ENCODE peak calls at places on chromosome 6, in eight cellular contexts. M is HepG2, L is PC-3, S is adipocyte, X is mesendoderm, K is fibroblast of lung, I is neuronal stem cell, H is DND-41. C is an unnamed sample.

GRCh38 chr6:47075741-47076421 is 33.7 kb upstream of the ADGRF1 start:
- DNase-seq in M (peak), K (peak), L (no peak), X (no peak), H (no peak), S (no peak), I (no peak), C (no peak)

GRCh38 chr6:84763397-84764331 is 734 bp downstream of the TBX18 start:
- DNase-seq in M (no peak), I (no peak), S (peak), H (no peak), L (no peak), K (peak), X (peak), C (no peak)

GRCh38 chr6:78533426-78533825 is 333.9 kb upstream of the IRAK1BP1 start:
- DNase-seq in K (no peak), H (no peak), S (no peak), M (no peak), L (no peak), X (no peak), I (no peak), C (no peak)

GRCh38 chr6:148943451-148943850 is 196.6 kb downstream of the UST start:
- DNase-seq in H (no peak), M (no peak), S (peak), X (no peak), K (no peak), L (no peak), I (no peak), C (no peak)

GRCh38 chr6:34155471-34156300 is 9.8 kb upstream of the GRM4 start:
- DNase-seq in M (no peak), I (no peak), S (no peak), H (no peak), L (no peak), X (no peak), K (no peak), C (no peak)

GRCh38 chr6:75084872-75085381 is 120.9 kb downstream of the COL12A1 start:
- DNase-seq in I (peak), M (peak), X (peak), H (no peak), S (no peak), L (no peak), K (peak), C (no peak)

GRCh38 chr6:66949191-66949661 is 1242.2 kb upstream of the EYS start:
- DNase-seq in I (no peak), L (no peak), M (no peak), H (no peak), S (no peak), X (no peak), K (no peak), C (no peak)

GRCh38 chr6:142285235-142286087 is 16.3 kb upstream of the ADGRG6 start:
- DNase-seq in I (no peak), S (no peak), L (no peak), H (no peak), M (peak), X (no peak), K (no peak), C (no peak)

GRCh38 chr6:44664716-44665115 is 277.2 kb downstream of the CDC5L start:
- DNase-seq in H (no peak), S (peak), X (peak), M (no peak), L (no peak), I (no peak), K (no peak), C (no peak)

GRCh38 chr6:102300350-102300749 is 906.8 kb downstream of the GRIK2 start:
- DNase-seq in I (no peak), K (no peak), L (peak), H (no peak), S (no peak), M (no peak), X (no peak), C (no peak)

GRCh38 chr6:157036245-157036681 is 259.1 kb downstream of the ARID1B start:
- DNase-seq in M (no peak), I (no peak), L (peak), H (no peak), X (peak), K (peak), S (peak), C (no peak)

GRCh38 chr6:56821005-56821432 is 133.9 kb upstream of the BEND6 start:
- DNase-seq in S (no peak), I (no peak), M (peak), L (no peak), X (no peak), H (no peak), K (no peak), C (no peak)

GRCh38 chr6:167756594-167756993 is 70.1 kb upstream of the AFDN start:
- DNase-seq in K (no peak), S (no peak), L (no peak), X (no peak), M (no peak), H (no peak), I (no peak), C (no peak)

GRCh38 chr6:41009669-41010068 is 29.4 kb downstream of the UNC5CL start:
- DNase-seq in I (no peak), K (no peak), L (no peak), S (no peak), X (no peak), H (no peak), M (no peak), C (no peak)

GRCh38 chr6:12060780-12061619 is 48.9 kb downstream of the HIVEP1 start:
- DNase-seq in X (peak), S (no peak), H (no peak), I (peak), M (no peak), L (no peak), K (peak), C (peak)

GRCh38 chr6:54710430-54710829 is 136.1 kb upstream of the FAM83B start:
- DNase-seq in L (no peak), I (no peak), M (no peak), X (no peak), K (no peak), H (no peak), S (peak), C (no peak)

GRCh38 chr6:170584954-170585498 is 589 bp upstream of the PDCD2 start:
- DNase-seq in I (no peak), L (peak), M (no peak), X (peak), S (no peak), K (no peak), H (no peak), C (no peak)

GRCh38 chr6:113018351-113019151 is 671.4 kb downstream of the RFPL4B start:
- DNase-seq in M (no peak), X (no peak), H (no peak), I (no peak), S (peak), L (peak), K (peak), C (no peak)

GRCh38 chr6:170108456-170108855 is 182.4 kb downstream of the DLL1 start:
- DNase-seq in L (no peak), M (no peak), K (no peak), X (no peak), I (no peak), S (no peak), H (no peak), C (no peak)

GRCh38 chr6:134253681-134254080 is 64.2 kb downstream of the SGK1 start:
- DNase-seq in I (peak), S (peak), M (peak), L (no peak), H (no peak), K (peak), X (no peak), C (no peak)

GRCh38 chr6:27565839-27566779 is 93.2 kb upstream of the ZNF184 start:
- DNase-seq in I (no peak), L (no peak), K (no peak), M (peak), H (no peak), S (no peak), X (peak), C (no peak)

GRCh38 chr6:143647191-143647590 is 30.6 kb upstream of the PHACTR2 start:
- DNase-seq in K (no peak), I (no peak), L (no peak), S (no peak), H (no peak), M (no peak), X (no peak), C (no peak)

GRCh38 chr6:12679291-12679690 is 37.3 kb upstream of the PHACTR1 start:
- DNase-seq in S (no peak), M (no peak), K (no peak), I (no peak), H (no peak), L (no peak), X (no peak), C (no peak)

GRCh38 chr6:101853226-101853625 is 459.7 kb downstream of the GRIK2 start:
- DNase-seq in H (no peak), M (no peak), X (no peak), I (no peak), L (no peak), S (peak), K (no peak), C (no peak)

GRCh38 chr6:155253337-155253736 is 10.5 kb upstream of the CLDN20 start:
- DNase-seq in K (no peak), M (peak), H (no peak), I (no peak), X (peak), S (no peak), L (no peak), C (no peak)

DNA sequence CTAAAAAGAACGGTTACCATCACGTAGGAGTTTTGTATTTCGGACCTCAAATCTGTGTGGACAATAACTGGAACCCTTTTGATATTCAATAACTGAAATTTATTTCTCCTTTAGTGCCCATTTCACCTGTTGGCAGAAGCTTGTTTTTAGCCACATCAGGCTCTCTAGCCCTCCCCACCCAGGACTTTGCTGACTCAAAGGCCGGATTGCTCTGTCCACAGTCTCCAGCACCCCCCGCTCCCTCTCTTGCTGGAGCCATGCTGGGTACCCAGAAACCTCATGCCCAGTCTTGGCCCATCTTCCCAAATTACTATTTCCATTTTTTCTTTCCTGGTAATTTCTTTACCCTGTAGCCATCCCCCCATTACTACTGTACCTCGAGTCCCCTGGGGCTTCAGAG is 55.8 kb upstream of the DUSP22 start:
- DNase-seq in K (no peak), M (no peak), L (no peak), X (no peak), I (no peak), S (no peak), H (no peak), C (no peak)
- H3K4me3 ChIP-seq in K (peak), M (no peak), L (no peak), X (no peak), I (no peak), S (peak), H (peak), C (peak)

GRCh38 chr6:158938811-158939254 is 61.2 kb downstream of the RSPH3 start:
- DNase-seq in H (no peak), I (no peak), S (peak), K (no peak), L (no peak), M (no peak), X (peak), C (no peak)

GRCh38 chr6:158938220-158938619 is 61.8 kb downstream of the RSPH3 start:
- DNase-seq in S (no peak), H (no peak), I (no peak), M (no peak), X (no peak), K (no peak), L (no peak), C (no peak)

GRCh38 chr6:158942349-158942748 is 57.7 kb downstream of the RSPH3 start:
- DNase-seq in M (no peak), I (no peak), H (no peak), K (no peak), L (no peak), S (no peak), X (no peak), C (no peak)

GRCh38 chr6:158941246-158941645 is 58.8 kb downstream of the RSPH3 start:
- DNase-seq in I (no peak), X (no peak), K (no peak), L (no peak), M (no peak), S (no peak), H (no peak), C (no peak)

DNA sequence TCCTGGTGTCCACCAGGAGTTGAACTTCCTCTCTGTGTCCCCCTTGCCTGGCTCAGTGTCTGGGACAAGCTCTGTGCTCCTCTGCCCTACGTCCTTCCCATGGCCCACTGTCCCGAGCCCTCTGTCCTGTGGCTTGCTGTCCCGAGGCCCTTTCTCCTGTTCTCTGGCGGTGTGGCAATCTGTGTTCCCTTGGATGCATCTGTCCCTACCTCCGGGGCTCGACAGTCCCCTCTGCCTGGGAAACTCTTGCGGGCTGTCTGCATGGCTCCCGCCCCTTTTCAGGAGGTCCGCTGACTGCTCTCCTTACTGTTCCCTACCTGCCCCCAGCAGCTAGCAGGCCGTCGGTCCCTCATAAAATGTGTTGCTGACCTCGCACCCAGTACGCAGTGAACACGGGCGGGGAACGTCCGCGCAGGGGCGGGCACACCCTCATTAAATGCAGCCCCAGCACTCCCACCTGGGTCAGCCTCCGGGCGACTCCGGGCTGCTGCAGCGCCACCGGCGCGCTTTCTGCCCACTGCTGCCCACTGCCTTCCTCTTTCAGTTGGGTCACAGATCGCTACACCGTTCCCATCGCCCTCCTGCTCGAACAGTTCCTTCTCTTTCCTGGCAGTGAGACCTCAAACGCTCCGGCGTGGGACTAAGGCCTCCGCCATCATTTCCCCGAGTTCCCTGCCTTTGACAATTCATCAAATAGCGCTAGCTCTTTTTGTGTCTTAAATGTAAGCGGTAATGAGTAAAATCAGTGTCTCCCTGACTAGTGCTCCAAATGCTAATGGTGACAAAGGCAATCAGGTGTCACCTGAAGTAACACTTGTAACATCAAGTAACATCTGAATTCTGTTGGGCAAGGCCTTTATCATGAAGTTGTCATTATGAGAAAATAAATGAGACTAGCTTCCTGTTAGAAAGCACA is 60.5 kb downstream of the RSPH3 start:
- DNase-seq in S (no peak), X (peak), H (no peak), L (no peak), I (no peak), M (no peak), K (no peak), C (no peak)
- H3K9ac ChIP-seq in S (no peak), X (peak), H (no peak), L (no peak), I (peak), M (no peak), K (no peak), C (no peak)

DNA sequence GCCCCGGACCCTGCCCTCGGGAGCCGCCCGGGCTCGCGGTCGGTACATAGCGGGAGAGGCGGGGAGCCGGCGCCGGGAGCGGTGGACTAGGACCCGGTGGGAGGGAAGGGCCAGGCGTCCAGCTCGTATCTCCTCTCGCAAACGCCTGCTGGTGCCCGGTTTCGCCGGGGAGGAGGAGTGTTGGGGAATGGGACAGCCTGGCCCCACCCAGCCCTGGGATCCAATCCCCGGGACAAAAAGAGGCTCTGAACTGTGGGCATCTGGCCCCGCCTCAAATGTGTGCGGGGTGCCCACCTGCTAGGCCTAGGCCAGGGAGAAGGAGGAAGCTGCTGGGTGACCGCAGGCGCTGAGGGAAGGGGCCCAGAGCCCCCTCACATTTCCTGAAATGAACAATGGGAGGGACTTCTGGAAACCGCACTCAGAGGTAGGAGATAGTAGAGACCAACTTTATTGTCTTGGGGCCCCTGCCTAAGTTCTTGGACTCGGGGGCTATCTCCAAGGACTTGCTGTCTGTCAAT is at the start of gene KCNK17:
- DNase-seq in S (no peak), I (no peak), M (no peak), L (no peak), H (peak), X (peak), K (no peak), C (no peak)
- H3K4me3 ChIP-seq in S (no peak), I (no peak), M (no peak), L (no peak), H (no peak), X (peak), K (no peak), C (no peak)

GRCh38 chr6:3228046-3228671 is 706 bp upstream of the TUBB2B start:
- DNase-seq in K (no peak), H (no peak), S (peak), X (peak), M (no peak), L (no peak), I (peak), C (peak)
- H3K9ac ChIP-seq in K (no peak), H (no peak), S (no peak), X (peak), M (no peak), L (no peak), I (peak), C (no peak)

GRCh38 chr6:111485316-111485715 is 2.3 kb upstream of the REV3L start:
- DNase-seq in S (peak), L (no peak), H (no peak), X (no peak), I (no peak), K (no peak), M (no peak), C (no peak)
- H3K4me3 ChIP-seq in S (peak), L (peak), H (peak), X (no peak), I (peak), K (peak), M (peak), C (no peak)